ENCODE peak calls at places on chromosomes 5 and 9, in six cellular contexts. One of them, this sample, is unnamed.

GRCh38 chr5:173089581-173089980 is 33.4 kb downstream of the CREBRF start:
- DNase-seq in activated gamma-delta T cell: no peak
- DNase-seq in ACHN: no peak
- DNase-seq in endothelial cell: no peak
- DNase-seq in midbrain: no peak
- DNase-seq in memory B cell: no peak
- DNase-seq in this sample: no peak

GRCh38 chr9:71353723-71354122 is 232.3 kb upstream of the TRPM3 start:
- DNase-seq in endothelial cell: no peak
- DNase-seq in activated gamma-delta T cell: no peak
- DNase-seq in ACHN: no peak
- DNase-seq in midbrain: no peak
- DNase-seq in memory B cell: no peak
- DNase-seq in this sample: no peak

GRCh38 chr5:136439367-136439766 is 74.0 kb upstream of the TRPC7 start:
- DNase-seq in memory B cell: no peak
- DNase-seq in midbrain: no peak
- DNase-seq in activated gamma-delta T cell: no peak
- DNase-seq in ACHN: no peak
- DNase-seq in endothelial cell: no peak
- DNase-seq in this sample: no peak

GRCh38 chr9:21626493-21626892 is 144.4 kb upstream of the IFNE start:
- DNase-seq in activated gamma-delta T cell: no peak
- DNase-seq in ACHN: no peak
- DNase-seq in endothelial cell: no peak
- DNase-seq in midbrain: no peak
- DNase-seq in memory B cell: no peak
- DNase-seq in this sample: no peak

GRCh38 chr5:1484416-1485319 is 39.1 kb downstream of the LPCAT1 start:
- DNase-seq in endothelial cell: no peak
- DNase-seq in activated gamma-delta T cell: no peak
- DNase-seq in ACHN: no peak
- DNase-seq in midbrain: no peak
- DNase-seq in memory B cell: peak
- DNase-seq in this sample: peak

GRCh38 chr5:57550132-57550531 is 67.5 kb upstream of the ACTBL2 start:
- DNase-seq in activated gamma-delta T cell: no peak
- DNase-seq in midbrain: no peak
- DNase-seq in endothelial cell: no peak
- DNase-seq in memory B cell: no peak
- DNase-seq in ACHN: no peak
- DNase-seq in this sample: no peak

GRCh38 chr5:84634256-84634655 is 249.6 kb upstream of the EDIL3 start:
- DNase-seq in midbrain: no peak
- DNase-seq in ACHN: no peak
- DNase-seq in memory B cell: no peak
- DNase-seq in endothelial cell: no peak
- DNase-seq in activated gamma-delta T cell: peak
- DNase-seq in this sample: no peak

GRCh38 chr5:64635056-64635686 is 55.1 kb upstream of the SHISAL2B start:
- DNase-seq in midbrain: peak
- DNase-seq in activated gamma-delta T cell: no peak
- DNase-seq in memory B cell: no peak
- DNase-seq in ACHN: peak
- DNase-seq in endothelial cell: no peak
- DNase-seq in this sample: peak

GRCh38 chr5:62395210-62395950 is 8.3 kb downstream of the DIMT1 start:
- DNase-seq in midbrain: no peak
- DNase-seq in ACHN: no peak
- DNase-seq in endothelial cell: no peak
- DNase-seq in memory B cell: no peak
- DNase-seq in activated gamma-delta T cell: no peak
- DNase-seq in this sample: no peak

GRCh38 chr5:172616730-172617129 is 24.3 kb upstream of the NEURL1B start:
- DNase-seq in midbrain: no peak
- DNase-seq in endothelial cell: no peak
- DNase-seq in activated gamma-delta T cell: no peak
- DNase-seq in ACHN: no peak
- DNase-seq in memory B cell: no peak
- DNase-seq in this sample: no peak

GRCh38 chr5:104513194-104513602 is 950.6 kb upstream of the NUDT12 start:
- DNase-seq in activated gamma-delta T cell: no peak
- DNase-seq in memory B cell: no peak
- DNase-seq in endothelial cell: no peak
- DNase-seq in midbrain: no peak
- DNase-seq in ACHN: peak
- DNase-seq in this sample: no peak

GRCh38 chr5:75639912-75640311 is 28.7 kb downstream of the ANKDD1B start:
- DNase-seq in ACHN: no peak
- DNase-seq in activated gamma-delta T cell: no peak
- DNase-seq in midbrain: no peak
- DNase-seq in endothelial cell: no peak
- DNase-seq in memory B cell: no peak
- DNase-seq in this sample: no peak

GRCh38 chr9:72306771-72307170 is 58.2 kb downstream of the ZFAND5 start:
- DNase-seq in ACHN: no peak
- DNase-seq in endothelial cell: no peak
- DNase-seq in midbrain: no peak
- DNase-seq in activated gamma-delta T cell: no peak
- DNase-seq in memory B cell: no peak
- DNase-seq in this sample: peak

GRCh38 chr5:87405472-87406155 is 7.1 kb downstream of the CCNH start:
- DNase-seq in memory B cell: no peak
- DNase-seq in activated gamma-delta T cell: no peak
- DNase-seq in midbrain: no peak
- DNase-seq in ACHN: no peak
- DNase-seq in endothelial cell: no peak
- DNase-seq in this sample: no peak

GRCh38 chr9:130008577-130008976 is 34.4 kb downstream of the FNBP1 start:
- DNase-seq in memory B cell: no peak
- DNase-seq in activated gamma-delta T cell: no peak
- DNase-seq in endothelial cell: no peak
- DNase-seq in ACHN: no peak
- DNase-seq in midbrain: no peak
- DNase-seq in this sample: no peak

GRCh38 chr5:7679663-7680062 is 171.3 kb downstream of the CFAP90 start:
- DNase-seq in activated gamma-delta T cell: no peak
- DNase-seq in memory B cell: no peak
- DNase-seq in midbrain: no peak
- DNase-seq in endothelial cell: no peak
- DNase-seq in ACHN: no peak
- DNase-seq in this sample: no peak

This sample was measured in NB4.